ENCODE peak calls at places on chromosomes 2 and 18, in six cellular contexts. One of them, this sample, is unnamed. For H3K9me3, the result is how much of the 10 kb centered on the place peaks cover.

GRCh38 chr2:113255140-113256070 is 23.3 kb downstream of the PAX8 start:
- DNase-seq in lung: no peak
- DNase-seq in astrocyte: peak
- DNase-seq in heart right ventricle: no peak
- DNase-seq in CD4-positive, alpha-beta memory T cell: no peak
- DNase-seq in HepG2: no peak
- DNase-seq in this sample: peak

GRCh38 chr2:144747571-144747970 is 227.7 kb upstream of the ZEB2 start:
- DNase-seq in CD4-positive, alpha-beta memory T cell: no peak
- DNase-seq in lung: no peak
- DNase-seq in HepG2: no peak
- DNase-seq in astrocyte: no peak
- DNase-seq in heart right ventricle: no peak
- DNase-seq in this sample: no peak

GRCh38 chr18:58666176-58666575 is 5.1 kb upstream of the MALT1 start:
- DNase-seq in astrocyte: peak
- DNase-seq in lung: no peak
- DNase-seq in CD4-positive, alpha-beta memory T cell: no peak
- DNase-seq in HepG2: no peak
- DNase-seq in heart right ventricle: no peak
- DNase-seq in this sample: no peak

GRCh38 chr18:73461780-73462059 is 593.9 kb upstream of the NETO1 start:
- DNase-seq in lung: no peak
- DNase-seq in astrocyte: peak
- DNase-seq in HepG2: no peak
- DNase-seq in heart right ventricle: no peak
- DNase-seq in CD4-positive, alpha-beta memory T cell: no peak
- DNase-seq in this sample: no peak

GRCh38 chr2:135167273-135167672 is 115.2 kb downstream of the RAB3GAP1 start:
- DNase-seq in lung: no peak
- DNase-seq in heart right ventricle: no peak
- DNase-seq in astrocyte: no peak
- DNase-seq in CD4-positive, alpha-beta memory T cell: no peak
- DNase-seq in HepG2: no peak
- DNase-seq in this sample: no peak

GRCh38 chr2:106572541-106573148 is 85.5 kb downstream of the CD8B2 start:
- DNase-seq in CD4-positive, alpha-beta memory T cell: no peak
- DNase-seq in lung: no peak
- DNase-seq in HepG2: peak
- DNase-seq in heart right ventricle: no peak
- DNase-seq in astrocyte: no peak
- DNase-seq in this sample: no peak

GRCh38 chr2:45964226-45964841 is 312.9 kb downstream of the PRKCE start:
- DNase-seq in heart right ventricle: peak
- DNase-seq in CD4-positive, alpha-beta memory T cell: no peak
- DNase-seq in astrocyte: peak
- DNase-seq in HepG2: peak
- DNase-seq in lung: peak
- DNase-seq in this sample: no peak

GRCh38 chr2:160203422-160203821 is 3.4 kb upstream of the ITGB6 start:
- DNase-seq in astrocyte: no peak
- DNase-seq in heart right ventricle: no peak
- DNase-seq in lung: no peak
- DNase-seq in CD4-positive, alpha-beta memory T cell: no peak
- DNase-seq in HepG2: no peak
- DNase-seq in this sample: no peak

GRCh38 chr2:227010433-227010832 is 153.6 kb downstream of the COL4A4 start:
- DNase-seq in HepG2: no peak
- DNase-seq in heart right ventricle: no peak
- DNase-seq in lung: no peak
- DNase-seq in astrocyte: peak
- DNase-seq in CD4-positive, alpha-beta memory T cell: no peak
- DNase-seq in this sample: no peak

GRCh38 chr2:198994678-198995077 is 463.1 kb downstream of the SATB2 start:
- DNase-seq in lung: no peak
- DNase-seq in astrocyte: no peak
- DNase-seq in HepG2: no peak
- DNase-seq in heart right ventricle: no peak
- DNase-seq in CD4-positive, alpha-beta memory T cell: no peak
- DNase-seq in this sample: no peak

GRCh38 chr18:78006805-78007204 is 757.2 kb downstream of the GALR1 start:
- DNase-seq in heart right ventricle: no peak
- DNase-seq in HepG2: no peak
- DNase-seq in CD4-positive, alpha-beta memory T cell: no peak
- DNase-seq in lung: no peak
- DNase-seq in astrocyte: no peak
- DNase-seq in this sample: no peak

GRCh38 chr2:171469176-171469575 is 35.1 kb downstream of the DCAF17 start:
- DNase-seq in heart right ventricle: no peak
- DNase-seq in HepG2: no peak
- DNase-seq in CD4-positive, alpha-beta memory T cell: no peak
- DNase-seq in lung: no peak
- DNase-seq in astrocyte: peak
- DNase-seq in this sample: no peak

GRCh38 chr18:77765468-77765867 is 515.8 kb downstream of the GALR1 start:
- DNase-seq in astrocyte: no peak
- DNase-seq in lung: no peak
- DNase-seq in heart right ventricle: no peak
- DNase-seq in HepG2: peak
- DNase-seq in CD4-positive, alpha-beta memory T cell: no peak
- DNase-seq in this sample: no peak

GRCh38 chr18:52953435-52953834 is 613.4 kb downstream of the DCC start:
- DNase-seq in astrocyte: no peak
- DNase-seq in lung: no peak
- DNase-seq in heart right ventricle: no peak
- DNase-seq in HepG2: peak
- DNase-seq in CD4-positive, alpha-beta memory T cell: no peak
- DNase-seq in this sample: no peak

GRCh38 chr18:54717673-54718435 is 110.4 kb upstream of the RAB27B start:
- DNase-seq in heart right ventricle: no peak
- DNase-seq in HepG2: no peak
- DNase-seq in lung: no peak
- DNase-seq in CD4-positive, alpha-beta memory T cell: peak
- DNase-seq in astrocyte: peak
- DNase-seq in this sample: no peak

GRCh38 chr18:36757081-36757480 is 71.7 kb downstream of the TPGS2 start:
- DNase-seq in heart right ventricle: no peak
- DNase-seq in lung: no peak
- DNase-seq in CD4-positive, alpha-beta memory T cell: no peak
- DNase-seq in HepG2: peak
- DNase-seq in astrocyte: peak
- DNase-seq in this sample: no peak

GRCh38 chr18:79955302-79956075 is 4.0 kb upstream of the SLC66A2 start:
- DNase-seq in astrocyte: no peak
- DNase-seq in heart right ventricle: no peak
- DNase-seq in lung: no peak
- DNase-seq in HepG2: no peak
- DNase-seq in CD4-positive, alpha-beta memory T cell: no peak
- DNase-seq in this sample: no peak

GRCh38 chr2:159186462-159186861 is 100.0 kb downstream of the WDSUB1 start:
- DNase-seq in heart right ventricle: no peak
- DNase-seq in lung: no peak
- DNase-seq in CD4-positive, alpha-beta memory T cell: no peak
- DNase-seq in astrocyte: no peak
- DNase-seq in HepG2: no peak
- DNase-seq in this sample: no peak

GRCh38 chr2:70730730-70731129 is 37.3 kb downstream of the ADD2 start:
- DNase-seq in astrocyte: no peak
- DNase-seq in CD4-positive, alpha-beta memory T cell: no peak
- DNase-seq in lung: no peak
- DNase-seq in heart right ventricle: no peak
- DNase-seq in HepG2: no peak
- DNase-seq in this sample: no peak

GRCh38 chr18:6414723-6415362 is at the start of gene L3MBTL4:
- DNase-seq in heart right ventricle: peak
- DNase-seq in CD4-positive, alpha-beta memory T cell: no peak
- DNase-seq in lung: peak
- DNase-seq in HepG2: no peak
- DNase-seq in astrocyte: no peak
- DNase-seq in this sample: peak

GRCh38 chr2:26173596-26174482 is 951 bp downstream of the GAREM2 start:
- DNase-seq in HepG2: no peak
- DNase-seq in lung: no peak
- DNase-seq in astrocyte: no peak
- DNase-seq in heart right ventricle: no peak
- DNase-seq in CD4-positive, alpha-beta memory T cell: no peak
- DNase-seq in this sample: no peak

GRCh38 chr2:164495491-164496223 is 125.6 kb downstream of the GRB14 start:
- DNase-seq in CD4-positive, alpha-beta memory T cell: no peak
- DNase-seq in HepG2: peak
- DNase-seq in lung: no peak
- DNase-seq in astrocyte: peak
- DNase-seq in heart right ventricle: no peak
- DNase-seq in this sample: no peak

GRCh38 chr2:220228310-220229006 is 601.0 kb downstream of the SLC4A3 start:
- DNase-seq in astrocyte: peak
- DNase-seq in HepG2: peak
- DNase-seq in lung: no peak
- DNase-seq in heart right ventricle: no peak
- DNase-seq in CD4-positive, alpha-beta memory T cell: no peak
- DNase-seq in this sample: no peak

GRCh38 chr2:145752091-145752806 is 1232.3 kb upstream of the ZEB2 start:
- DNase-seq in astrocyte: peak
- DNase-seq in lung: peak
- DNase-seq in CD4-positive, alpha-beta memory T cell: no peak
- DNase-seq in heart right ventricle: no peak
- DNase-seq in HepG2: peak
- DNase-seq in this sample: no peak

GRCh38 chr2:119367472-119368099 is 809 bp downstream of the DBI start:
- DNase-seq in heart right ventricle: peak
- DNase-seq in astrocyte: no peak
- DNase-seq in CD4-positive, alpha-beta memory T cell: peak
- DNase-seq in lung: peak
- DNase-seq in HepG2: peak
- DNase-seq in this sample: peak

GRCh38 chr18:22667616-22668422 is 250.1 kb upstream of the CTAGE1 start:
- DNase-seq in CD4-positive, alpha-beta memory T cell: no peak
- DNase-seq in heart right ventricle: no peak
- DNase-seq in HepG2: no peak
- DNase-seq in lung: no peak
- DNase-seq in astrocyte: peak
- DNase-seq in this sample: no peak

GRCh38 chr2:23480991-23481797 is 96.2 kb downstream of the KLHL29 start:
- DNase-seq in astrocyte: peak
- DNase-seq in heart right ventricle: no peak
- DNase-seq in CD4-positive, alpha-beta memory T cell: no peak
- DNase-seq in lung: peak
- DNase-seq in HepG2: peak
- DNase-seq in this sample: no peak

GRCh38 chr18:9366126-9366714 is 31.6 kb downstream of the TWSG1 start:
- DNase-seq in lung: no peak
- DNase-seq in astrocyte: peak
- DNase-seq in heart right ventricle: no peak
- DNase-seq in HepG2: no peak
- DNase-seq in CD4-positive, alpha-beta memory T cell: no peak
- DNase-seq in this sample: no peak

GRCh38 chr2:174511580-174512260 is 24.9 kb upstream of the GPR155 start:
- DNase-seq in lung: no peak
- DNase-seq in heart right ventricle: no peak
- DNase-seq in astrocyte: no peak
- DNase-seq in HepG2: no peak
- DNase-seq in CD4-positive, alpha-beta memory T cell: no peak
- DNase-seq in this sample: no peak
- H3K9me3 ChIP-seq in lung: under half
- H3K9me3 ChIP-seq in heart right ventricle: under half
- H3K9me3 ChIP-seq in astrocyte: under half
- H3K9me3 ChIP-seq in HepG2: half or more
- H3K9me3 ChIP-seq in CD4-positive, alpha-beta memory T cell: under half
- H3K9me3 ChIP-seq in this sample: under half

DNA sequence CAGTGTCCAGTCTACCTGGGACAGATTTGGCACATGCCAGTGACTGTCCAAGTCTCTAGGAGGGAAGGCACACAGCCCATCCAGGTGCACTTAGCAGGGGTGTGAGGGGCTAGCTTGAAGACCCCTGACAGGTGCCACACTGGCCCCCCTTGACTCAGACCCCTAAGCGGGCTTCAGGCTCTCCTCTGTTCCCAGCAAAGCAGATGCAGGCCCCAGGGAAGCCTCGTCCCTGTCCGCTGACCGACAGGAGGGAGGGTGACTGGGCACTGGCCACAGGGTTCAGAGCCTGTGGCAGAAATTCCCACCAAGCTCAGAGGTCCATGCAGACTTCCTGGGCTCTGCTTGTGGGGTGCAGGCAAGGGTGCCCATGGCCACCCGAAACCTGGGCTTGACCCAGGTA is 239.8 kb upstream of the MYT1L start:
- DNase-seq in HepG2: no peak
- DNase-seq in heart right ventricle: no peak
- DNase-seq in lung: no peak
- DNase-seq in astrocyte: no peak
- DNase-seq in CD4-positive, alpha-beta memory T cell: no peak
- DNase-seq in this sample: no peak
- H3K9me3 ChIP-seq in HepG2: under half
- H3K9me3 ChIP-seq in heart right ventricle: under half
- H3K9me3 ChIP-seq in lung: under half
- H3K9me3 ChIP-seq in astrocyte: under half
- H3K9me3 ChIP-seq in CD4-positive, alpha-beta memory T cell: under half
- H3K9me3 ChIP-seq in this sample: under half

GRCh38 chr2:13255485-13255884 is 538.7 kb downstream of the TRIB2 start:
- DNase-seq in HepG2: no peak
- DNase-seq in lung: no peak
- DNase-seq in CD4-positive, alpha-beta memory T cell: no peak
- DNase-seq in heart right ventricle: no peak
- DNase-seq in astrocyte: no peak
- DNase-seq in this sample: no peak

GRCh38 chr2:13260401-13260800 is 543.7 kb downstream of the TRIB2 start:
- DNase-seq in astrocyte: no peak
- DNase-seq in heart right ventricle: no peak
- DNase-seq in lung: no peak
- DNase-seq in HepG2: no peak
- DNase-seq in CD4-positive, alpha-beta memory T cell: no peak
- DNase-seq in this sample: no peak
- H3K9me3 ChIP-seq in astrocyte: under half
- H3K9me3 ChIP-seq in heart right ventricle: under half
- H3K9me3 ChIP-seq in lung: under half
- H3K9me3 ChIP-seq in HepG2: half or more
- H3K9me3 ChIP-seq in CD4-positive, alpha-beta memory T cell: under half
- H3K9me3 ChIP-seq in this sample: under half

DNA sequence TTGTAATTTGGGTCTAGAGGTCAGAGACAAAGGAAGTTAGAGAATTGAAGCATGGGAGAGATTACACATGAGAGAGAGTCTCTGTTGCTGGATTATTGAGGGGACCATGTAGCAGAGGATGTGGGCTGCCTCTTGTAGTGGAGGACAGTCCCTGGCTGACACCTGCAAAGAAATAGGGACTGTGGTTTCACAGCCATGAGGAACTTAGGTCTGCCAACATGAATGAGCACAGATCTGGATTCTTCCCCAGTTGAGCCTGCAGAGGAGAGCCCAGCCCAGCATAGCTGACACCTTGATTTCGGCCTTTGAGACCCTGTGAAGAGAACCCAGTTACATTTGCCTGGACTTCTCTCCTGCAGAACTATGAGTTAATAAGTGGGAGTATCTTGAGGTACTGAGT is 179.5 kb upstream of the TWIST2 start:
- DNase-seq in lung: no peak
- DNase-seq in astrocyte: no peak
- DNase-seq in HepG2: no peak
- DNase-seq in CD4-positive, alpha-beta memory T cell: no peak
- DNase-seq in heart right ventricle: no peak
- DNase-seq in this sample: no peak
- H3K9me3 ChIP-seq in lung: under half
- H3K9me3 ChIP-seq in astrocyte: under half
- H3K9me3 ChIP-seq in HepG2: under half
- H3K9me3 ChIP-seq in CD4-positive, alpha-beta memory T cell: under half
- H3K9me3 ChIP-seq in heart right ventricle: under half
- H3K9me3 ChIP-seq in this sample: under half

GRCh38 chr2:1736997-1737480 is 7.3 kb downstream of the PXDN start:
- DNase-seq in HepG2: no peak
- DNase-seq in heart right ventricle: no peak
- DNase-seq in astrocyte: peak
- DNase-seq in CD4-positive, alpha-beta memory T cell: no peak
- DNase-seq in lung: no peak
- DNase-seq in this sample: no peak
- H3K9me3 ChIP-seq in HepG2: under half
- H3K9me3 ChIP-seq in heart right ventricle: under half
- H3K9me3 ChIP-seq in astrocyte: under half
- H3K9me3 ChIP-seq in CD4-positive, alpha-beta memory T cell: under half
- H3K9me3 ChIP-seq in lung: under half
- H3K9me3 ChIP-seq in this sample: under half

This sample was measured in naive thymus-derived CD4-positive, alpha-beta T cell.